ENCODE peak calls at places on chromosomes 11 and 22, in six cellular contexts. C, S, F, W, M and A are unnamed samples.

GRCh38 chr22:36123673-36124630 is 36.6 kb downstream of the APOL3 start:
- DNase-seq in C (peak), S (peak), F (peak), W (peak), M (peak), A (peak)

GRCh38 chr11:8015753-8016239 is 28.7 kb downstream of the EIF3F start:
- DNase-seq in C (no peak), S (peak), F (no peak), W (no peak), M (no peak), A (no peak)

GRCh38 chr11:16280256-16280682 is 76.1 kb downstream of the SOX6 start:
- DNase-seq in C (no peak), S (no peak), F (no peak), W (no peak), M (no peak), A (peak)

GRCh38 chr22:35638408-35638807 is 9.8 kb upstream of the APOL6 start:
- DNase-seq in C (peak), S (peak), F (peak), W (no peak), M (no peak), A (no peak)

GRCh38 chr22:47034905-47035419 is 272.5 kb downstream of the TBC1D22A start:
- DNase-seq in C (no peak), S (no peak), F (no peak), W (no peak), M (no peak), A (no peak)

GRCh38 chr11:45100338-45100737 is 46.1 kb upstream of the PRDM11 start:
- DNase-seq in C (no peak), S (peak), F (peak), W (no peak), M (no peak), A (no peak)

GRCh38 chr11:14750911-14751310 is 107.3 kb downstream of the PDE3B start:
- DNase-seq in C (no peak), S (no peak), F (no peak), W (no peak), M (no peak), A (no peak)

GRCh38 chr11:126392638-126393023 is 37.1 kb downstream of the ST3GAL4 start:
- DNase-seq in C (no peak), S (no peak), F (no peak), W (no peak), M (no peak), A (no peak)

GRCh38 chr11:134412508-134413333 is 679 bp upstream of the B3GAT1 start:
- DNase-seq in C (peak), S (peak), F (no peak), W (no peak), M (peak), A (no peak)

GRCh38 chr22:49492308-49492707 is 335.4 kb downstream of the BRD1 start:
- DNase-seq in C (no peak), S (no peak), F (no peak), W (no peak), M (no peak), A (no peak)

GRCh38 chr11:95322546-95322945 is 91.5 kb upstream of the SESN3 start:
- DNase-seq in C (no peak), S (peak), F (no peak), W (no peak), M (no peak), A (no peak)

GRCh38 chr11:38176812-38177322 is 1578.8 kb upstream of the RAG2 start:
- DNase-seq in C (no peak), S (no peak), F (no peak), W (no peak), M (no peak), A (no peak)

GRCh38 chr11:32176223-32176811 is 85.4 kb downstream of the RCN1 start:
- DNase-seq in C (peak), S (peak), F (peak), W (peak), M (peak), A (no peak)

GRCh38 chr11:99818991-99819390 is 798.2 kb downstream of the CNTN5 start:
- DNase-seq in C (no peak), S (no peak), F (no peak), W (no peak), M (no peak), A (no peak)

GRCh38 chr11:60942970-60943565 is 8.9 kb downstream of the SLC15A3 start:
- DNase-seq in C (peak), S (no peak), F (no peak), W (no peak), M (no peak), A (peak)

GRCh38 chr11:83162377-83162776 is 5.4 kb downstream of the PCF11 start:
- DNase-seq in C (no peak), S (peak), F (no peak), W (no peak), M (peak), A (no peak)

GRCh38 chr11:47511927-47512326 is 41.0 kb downstream of the CELF1 start:
- DNase-seq in C (no peak), S (no peak), F (no peak), W (no peak), M (no peak), A (no peak)

GRCh38 chr11:89275966-89276365 is 98.3 kb downstream of the TYR start:
- DNase-seq in C (no peak), S (no peak), F (no peak), W (no peak), M (no peak), A (no peak)

GRCh38 chr11:2807276-2807681 is 78.3 kb downstream of the CDKN1C start:
- DNase-seq in C (peak), S (no peak), F (peak), W (no peak), M (no peak), A (no peak)

GRCh38 chr11:34050967-34051348 is 573 bp upstream of the CAPRIN1 start:
- DNase-seq in C (no peak), S (peak), F (no peak), W (no peak), M (no peak), A (no peak)

GRCh38 chr11:14029971-14030531 is 67.5 kb downstream of the SPON1 start:
- DNase-seq in C (peak), S (peak), F (no peak), W (no peak), M (no peak), A (peak)

GRCh38 chr11:120566176-120566575 is 54.6 kb downstream of the GRIK4 start:
- DNase-seq in C (no peak), S (peak), F (no peak), W (no peak), M (no peak), A (no peak)

GRCh38 chr22:47884775-47885174 is 1122.3 kb downstream of the TBC1D22A start:
- DNase-seq in C (no peak), S (no peak), F (no peak), W (no peak), M (no peak), A (no peak)

GRCh38 chr22:38618682-38619081 is 37.5 kb downstream of the FAM227A start:
- DNase-seq in C (no peak), S (no peak), F (no peak), W (no peak), M (no peak), A (no peak)

GRCh38 chr22:18000441-18001039 is 23.8 kb downstream of the MICAL3 start:
- DNase-seq in C (peak), S (peak), F (no peak), W (no peak), M (peak), A (no peak)

GRCh38 chr11:73141031-73141308 is 1.1 kb downstream of the FCHSD2 start:
- DNase-seq in C (peak), S (peak), F (peak), W (no peak), M (peak), A (no peak)

GRCh38 chr11:117175104-117175503 is 3.4 kb upstream of the SIDT2 start:
- DNase-seq in C (no peak), S (no peak), F (no peak), W (no peak), M (no peak), A (no peak)

GRCh38 chr11:19751055-19751454 is 38.4 kb downstream of the NAV2 start:
- DNase-seq in C (no peak), S (no peak), F (no peak), W (no peak), M (no peak), A (no peak)

GRCh38 chr11:69508974-69509373 is 27.5 kb downstream of the LINC01488 start:
- DNase-seq in C (no peak), S (no peak), F (no peak), W (no peak), M (no peak), A (no peak)

GRCh38 chr11:105720096-105720495 is 110.2 kb downstream of the GRIA4 start:
- DNase-seq in C (no peak), S (no peak), F (no peak), W (no peak), M (no peak), A (no peak)

GRCh38 chr22:37804502-37804885 is 3.2 kb upstream of the GCAT start:
- DNase-seq in C (no peak), S (peak), F (no peak), W (no peak), M (no peak), A (no peak)

GRCh38 chr22:40203568-40203967 is 25.8 kb downstream of the TNRC6B start:
- DNase-seq in C (no peak), S (peak), F (no peak), W (no peak), M (peak), A (no peak)

GRCh38 chr22:38927033-38927789 is 30.2 kb upstream of the APOBEC3A start:
- DNase-seq in C (peak), S (peak), F (peak), W (peak), M (no peak), A (no peak)

GRCh38 chr11:44849424-44849823 is 101.3 kb downstream of the TP53I11 start:
- DNase-seq in C (no peak), S (no peak), F (no peak), W (no peak), M (no peak), A (no peak)

GRCh38 chr22:28594784-28595324 is 84.8 kb downstream of the TTC28 start:
- DNase-seq in C (no peak), S (peak), F (no peak), W (peak), M (peak), A (no peak)

GRCh38 chr11:94145916-94146315 is 17.3 kb downstream of the PANX1 start:
- DNase-seq in C (no peak), S (no peak), F (no peak), W (no peak), M (no peak), A (no peak)

GRCh38 chr11:34825670-34826383 is 90.4 kb downstream of the APIP start:
- DNase-seq in C (peak), S (no peak), F (no peak), W (no peak), M (no peak), A (peak)

GRCh38 chr11:4161305-4161704 is 66.7 kb downstream of the RRM1 start:
- DNase-seq in C (no peak), S (no peak), F (no peak), W (no peak), M (no peak), A (no peak)

GRCh38 chr11:132632641-132633124 is 899.6 kb downstream of the OPCML start:
- DNase-seq in C (no peak), S (peak), F (peak), W (no peak), M (no peak), A (peak)
- H3K27ac ChIP-seq in C (no peak), S (peak), F (peak), W (no peak), M (no peak), A (no peak)

GRCh38 chr11:26947379-26947844 is 46.5 kb upstream of the FIBIN start:
- DNase-seq in C (no peak), S (peak), F (peak), W (no peak), M (no peak), A (peak)

GRCh38 chr11:26946209-26946828 is 47.6 kb upstream of the FIBIN start:
- DNase-seq in C (no peak), S (peak), F (no peak), W (no peak), M (no peak), A (no peak)

GRCh38 chr11:26949846-26950245 is 44.1 kb upstream of the FIBIN start:
- DNase-seq in C (no peak), S (peak), F (no peak), W (no peak), M (no peak), A (no peak)

GRCh38 chr11:26948881-26949280 is 45.0 kb upstream of the FIBIN start:
- DNase-seq in C (no peak), S (peak), F (no peak), W (no peak), M (no peak), A (no peak)

DNA sequence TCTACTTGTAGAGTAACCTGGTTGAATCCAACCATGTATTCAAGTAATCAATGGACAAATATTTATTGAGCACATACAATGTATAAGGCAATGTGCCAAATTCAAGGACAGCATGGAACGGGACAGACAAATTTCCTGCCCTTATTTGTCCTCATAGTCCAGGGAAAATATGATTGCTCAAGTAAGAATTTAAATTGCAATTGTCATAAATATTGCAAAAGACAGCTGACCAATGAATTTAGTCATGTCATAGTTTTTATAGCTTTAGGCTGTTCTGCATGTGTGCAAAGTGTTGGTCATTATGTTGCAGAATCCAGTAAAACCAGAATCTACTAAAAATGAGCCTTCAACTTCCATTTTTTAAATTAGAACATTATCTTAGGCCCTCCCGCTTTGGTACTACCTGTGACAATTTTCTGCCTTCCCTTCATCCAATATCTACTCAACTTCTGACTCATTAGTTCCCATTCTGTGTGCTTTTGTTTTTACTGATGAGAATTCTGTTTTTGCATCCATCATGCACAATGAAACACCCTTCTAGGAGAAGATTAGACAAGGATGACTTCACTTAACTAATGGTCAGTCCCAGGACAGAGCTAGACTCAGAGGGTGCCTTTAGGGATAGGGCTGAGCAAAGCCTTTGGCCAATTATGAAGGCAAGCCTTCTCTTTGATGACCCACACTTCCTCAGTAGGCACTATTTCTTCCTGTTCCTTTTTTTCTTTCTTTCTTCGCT is 45.8 kb upstream of the FIBIN start:
- DNase-seq in C (no peak), S (peak), F (no peak), W (no peak), M (no peak), A (no peak)
- H3K27ac ChIP-seq in C (no peak), S (peak), F (peak), W (no peak), M (no peak), A (peak)

GRCh38 chr11:119038884-119039283 is 8.2 kb upstream of the SLC37A4 start:
- DNase-seq in C (no peak), S (no peak), F (no peak), W (no peak), M (no peak), A (no peak)
- H3K27ac ChIP-seq in C (no peak), S (no peak), F (no peak), W (no peak), M (no peak), A (no peak)

GRCh38 chr11:65297026-65297667 is 17.5 kb upstream of the CDC42EP2 start:
- DNase-seq in C (no peak), S (no peak), F (no peak), W (no peak), M (no peak), A (no peak)

GRCh38 chr11:65295001-65295400 is 19.7 kb upstream of the CDC42EP2 start:
- DNase-seq in C (no peak), S (no peak), F (no peak), W (no peak), M (no peak), A (no peak)

GRCh38 chr11:65293909-65294381 is 20.7 kb upstream of the CDC42EP2 start:
- DNase-seq in C (no peak), S (no peak), F (no peak), W (no peak), M (no peak), A (no peak)

GRCh38 chr11:65298131-65298535 is 16.5 kb upstream of the CDC42EP2 start:
- DNase-seq in C (peak), S (peak), F (no peak), W (no peak), M (no peak), A (no peak)

GRCh38 chr11:65295571-65296338 is 18.9 kb upstream of the CDC42EP2 start:
- DNase-seq in C (no peak), S (no peak), F (no peak), W (no peak), M (no peak), A (no peak)
- H3K27ac ChIP-seq in C (no peak), S (no peak), F (no peak), W (no peak), M (no peak), A (no peak)

GRCh38 chr11:113006916-113007445 is 45.8 kb downstream of the NCAM1 start:
- DNase-seq in C (no peak), S (no peak), F (no peak), W (no peak), M (no peak), A (no peak)
- H3K27ac ChIP-seq in C (no peak), S (no peak), F (no peak), W (no peak), M (no peak), A (no peak)

GRCh38 chr11:107545101-107545514 is 20.4 kb downstream of the ALKBH8 start:
- DNase-seq in C (no peak), S (peak), F (no peak), W (no peak), M (no peak), A (peak)

GRCh38 chr11:107550304-107550703 is 15.2 kb downstream of the ALKBH8 start:
- DNase-seq in C (no peak), S (no peak), F (no peak), W (no peak), M (no peak), A (no peak)

GRCh38 chr11:107549253-107549953 is 16.1 kb downstream of the ALKBH8 start:
- DNase-seq in C (no peak), S (peak), F (no peak), W (no peak), M (peak), A (no peak)

DNA sequence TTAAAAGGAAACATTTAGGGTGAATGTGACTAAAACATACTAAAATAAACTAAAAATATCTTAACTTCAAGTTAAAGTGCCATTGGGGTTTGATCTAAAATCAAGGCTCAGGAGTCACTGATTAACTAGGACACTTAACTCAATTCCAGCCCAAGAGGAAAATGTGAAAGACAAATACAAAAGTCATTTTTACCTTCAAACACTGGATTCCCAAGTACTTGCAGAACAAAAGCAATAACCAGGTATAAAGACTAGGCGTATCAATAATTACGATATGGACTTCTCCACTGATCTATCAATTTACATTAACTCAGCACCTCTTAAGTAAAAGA is 15.6 kb downstream of the ALKBH8 start:
- DNase-seq in C (no peak), S (no peak), F (no peak), W (no peak), M (no peak), A (no peak)
- H3K27ac ChIP-seq in C (no peak), S (no peak), F (no peak), W (no peak), M (no peak), A (no peak)

GRCh38 chr11:5620606-5621521 is 3.9 kb upstream of the TRIM34 start:
- DNase-seq in C (peak), S (peak), F (no peak), W (no peak), M (no peak), A (peak)
- H3K27ac ChIP-seq in C (no peak), S (peak), F (peak), W (no peak), M (no peak), A (peak)

GRCh38 chr11:67372993-67373915 is at the start of gene CLCF1:
- DNase-seq in C (peak), S (peak), F (peak), W (no peak), M (peak), A (no peak)
- H3K27ac ChIP-seq in C (peak), S (peak), F (peak), W (no peak), M (peak), A (peak)